ENCODE peak calls at places on chromosome X, in six cellular contexts. V is tibial artery, F is NCI-H460, N is GM12865, U is A172, W is sigmoid colon. S is an unnamed sample.

GRCh38 chrX:25427873-25428555 is 412.2 kb upstream of the ARX start:
- DNase-seq in V (no peak), F (no peak), N (no peak), U (no peak), W (no peak), S (no peak)

GRCh38 chrX:31287861-31288260 is 216.0 kb upstream of the FTHL17 start:
- DNase-seq in V (no peak), F (no peak), N (no peak), U (no peak), W (no peak), S (no peak)

GRCh38 chrX:121863976-121864375 is 816.6 kb downstream of the GLUD2 start:
- DNase-seq in V (no peak), F (no peak), N (no peak), U (no peak), W (no peak), S (no peak)

GRCh38 chrX:118499295-118499694 is 3.7 kb downstream of the DOCK11 start:
- DNase-seq in V (no peak), F (no peak), N (no peak), U (no peak), W (no peak), S (no peak)

GRCh38 chrX:151359931-151360871 is 36.8 kb upstream of the VMA21 start:
- DNase-seq in V (no peak), F (peak), N (peak), U (no peak), W (no peak), S (peak)

GRCh38 chrX:10722804-10723364 is 102.5 kb upstream of the MID1 start:
- DNase-seq in V (peak), F (peak), N (peak), U (peak), W (peak), S (peak)

GRCh38 chrX:32530802-32531403 is 680.4 kb downstream of the DMD start:
- DNase-seq in V (no peak), F (peak), N (peak), U (peak), W (no peak), S (peak)

GRCh38 chrX:39985116-39985515 is 112.6 kb downstream of the BCOR start:
- DNase-seq in V (no peak), F (no peak), N (no peak), U (no peak), W (no peak), S (no peak)

GRCh38 chrX:116872931-116873330 is 410.2 kb upstream of the CT83 start:
- DNase-seq in V (no peak), F (no peak), N (no peak), U (no peak), W (no peak), S (no peak)

GRCh38 chrX:9467181-9467580 is 2.3 kb downstream of the TBL1X start:
- DNase-seq in V (no peak), F (no peak), N (no peak), U (no peak), W (no peak), S (no peak)

S was measured in Daoy.